ENCODE peak calls at places on chromosomes 12 and 14, in eight cellular contexts. X, N, C, Y, H, W, G and D are unnamed samples.

GRCh38 chr14:74682169-74682952 is 30.5 kb downstream of the AREL1 start:
- DNase-seq in X (no peak), N (no peak), C (no peak), Y (no peak), H (no peak), W (no peak), G (no peak), D (no peak)

GRCh38 chr12:92735131-92735721 is 32.4 kb downstream of the PLEKHG7 start:
- DNase-seq in X (no peak), N (no peak), C (no peak), Y (no peak), H (no peak), W (no peak), G (no peak), D (no peak)

GRCh38 chr14:101791919-101792572 is 30.5 kb downstream of the PPP2R5C start:
- DNase-seq in X (no peak), N (no peak), C (no peak), Y (no peak), H (peak), W (no peak), G (no peak), D (no peak)

GRCh38 chr14:76672123-76672522 is 89.1 kb upstream of the VASH1 start:
- DNase-seq in X (no peak), N (no peak), C (no peak), Y (no peak), H (no peak), W (no peak), G (no peak), D (no peak)

GRCh38 chr14:51219473-51220448 is 20.3 kb upstream of the TMX1 start:
- DNase-seq in X (no peak), N (no peak), C (no peak), Y (no peak), H (peak), W (no peak), G (no peak), D (no peak)

GRCh38 chr12:95593266-95593871 is 42.1 kb upstream of the USP44 start:
- DNase-seq in X (no peak), N (no peak), C (no peak), Y (no peak), H (peak), W (no peak), G (no peak), D (no peak)

GRCh38 chr12:110307372-110307771 is 26.3 kb downstream of the ATP2A2 start:
- DNase-seq in X (no peak), N (no peak), C (peak), Y (no peak), H (no peak), W (no peak), G (no peak), D (no peak)

GRCh38 chr14:22650960-22651521 is 6.9 kb upstream of the OR6J1 start:
- DNase-seq in X (no peak), N (no peak), C (peak), Y (no peak), H (no peak), W (no peak), G (peak), D (no peak)